ENCODE peak calls at places on chromosome 9, in six cellular contexts. F is right cardiac atrium; X is activated T-cell treated with anti-CD3 and anti-CD28 coated beads, Interleukin-2, amount 50 U/mL, for 4 hours; A is CD4-positive, alpha-beta T cell; R is heart left ventricle; Y is WTC11. G is an unnamed sample.

GRCh38 chr9:127722055-127722454 is 6.2 kb downstream of the TTC16 start:
- ATAC-seq in F (no peak), R (no peak), A (no peak), Y (peak), X (no peak), G (no peak)

GRCh38 chr9:114307323-114308250 is 15.3 kb upstream of the ORM1 start:
- ATAC-seq in R (no peak), F (no peak), X (no peak), A (no peak), Y (no peak), G (no peak)

GRCh38 chr9:128625391-128626145 is 31.1 kb downstream of the DYNC2I2 start:
- ATAC-seq in F (no peak), A (no peak), Y (peak), R (no peak), X (no peak), G (no peak)

GRCh38 chr9:90872835-90873294 is 71.2 kb downstream of the SYK start:
- ATAC-seq in Y (no peak), R (peak), F (peak), X (no peak), A (no peak), G (no peak)

GRCh38 chr9:81411961-81412360 is 277.4 kb downstream of the TLE1 start:
- ATAC-seq in F (no peak), X (no peak), Y (no peak), R (no peak), A (no peak), G (no peak)

GRCh38 chr9:121226186-121226585 is 24.5 kb upstream of the RAB14 start:
- ATAC-seq in F (no peak), A (no peak), R (no peak), Y (no peak), X (no peak), G (no peak)

GRCh38 chr9:75974006-75974766 is 83.7 kb downstream of the PCSK5 start:
- ATAC-seq in R (no peak), F (peak), X (no peak), Y (peak), A (no peak), G (no peak)

GRCh38 chr9:93958121-93958874 is 3.1 kb upstream of the BARX1 start:
- ATAC-seq in R (peak), F (no peak), X (no peak), Y (peak), A (no peak), G (no peak)

GRCh38 chr9:131402073-131402472 is 8.2 kb downstream of the PRRC2B start:
- ATAC-seq in X (no peak), A (no peak), R (no peak), Y (no peak), F (no peak), G (no peak)

GRCh38 chr9:128190516-128191405 is 611 bp downstream of the CIZ1 start:
- ATAC-seq in X (peak), A (peak), Y (peak), F (peak), R (peak), G (no peak)

GRCh38 chr9:113298924-113299770 is 4.0 kb downstream of the RNF183 start:
- ATAC-seq in A (no peak), X (no peak), R (no peak), Y (peak), F (no peak), G (no peak)

GRCh38 chr9:89992326-89993208 is 387.8 kb downstream of the GADD45G start:
- ATAC-seq in Y (no peak), X (no peak), F (no peak), A (no peak), R (peak), G (no peak)

GRCh38 chr9:27247756-27248155 is 49.2 kb downstream of the EQTN start:
- ATAC-seq in Y (peak), F (no peak), R (peak), A (no peak), X (no peak), G (peak)

GRCh38 chr9:571066-571465 is 270.4 kb upstream of the DMRT1 start:
- ATAC-seq in X (no peak), F (peak), R (peak), Y (no peak), A (no peak), G (no peak)

G was measured in stimulated activated memory B cell treated with anti-CD40 and anti-IgM and Interleukin-4, amounts not matched to agents 10 μg/mL and 1 μg/mL and 100 μg/mL, for 72 hours.